ENCODE peak calls at places on chromosomes 6 and 20, in ten cellular contexts. P is sigmoid colon; N is heart left ventricle; X is heart right ventricle; U is transverse colon; F is colonic mucosa; I is CD8-positive, alpha-beta T cell; L is RWPE2; D is mammary epithelial cell; Q is cardiac muscle cell. G is an unnamed sample. For H3K9me3, the result is how much of the 10 kb centered on the place peaks cover.

GRCh38 chr20:6058684-6059295 is 4.9 kb upstream of the LRRN4 start:
- DNase-seq in U (no peak), F (no peak), D (no peak), N (no peak), I (no peak), X (no peak), Q (peak), L (no peak), P (no peak), G (peak)

GRCh38 chr6:106069478-106069877 is 16.7 kb upstream of the PRDM1 start:
- DNase-seq in X (peak), P (no peak), D (peak), Q (peak), U (no peak), I (no peak), L (no peak), F (peak), N (no peak), G (no peak)

GRCh38 chr6:43739642-43740091 is 30.3 kb upstream of the VEGFA start:
- DNase-seq in U (peak), L (peak), Q (no peak), X (no peak), P (peak), D (no peak), I (no peak), N (no peak), F (peak), G (peak)

GRCh38 chr20:64101731-64102621 is 5.4 kb downstream of the NPBWR2 start:
- DNase-seq in D (no peak), Q (no peak), L (peak), X (no peak), P (no peak), I (peak), U (peak), N (peak), F (no peak), G (peak)

GRCh38 chr6:151549790-151550189 is 56.0 kb downstream of the CCDC170 start:
- DNase-seq in D (no peak), N (no peak), F (no peak), P (no peak), Q (no peak), X (no peak), I (no peak), L (no peak), U (no peak), G (no peak)

GRCh38 chr20:35820715-35821114 is 48.9 kb downstream of the PHF20 start:
- DNase-seq in D (no peak), N (no peak), Q (peak), X (no peak), I (no peak), P (no peak), F (no peak), U (no peak), L (no peak), G (peak)

GRCh38 chr6:119966484-119966883 is 616.9 kb upstream of the MAN1A1 start:
- DNase-seq in X (no peak), U (no peak), D (no peak), N (peak), I (no peak), F (no peak), L (no peak), Q (no peak), P (no peak), G (no peak)

GRCh38 chr20:41386502-41387427 is 20.1 kb upstream of the EMILIN3 start:
- DNase-seq in I (no peak), L (no peak), N (peak), P (peak), X (peak), Q (no peak), U (no peak), D (no peak), F (no peak), G (no peak)

GRCh38 chr20:58229198-58229802 is 847 bp upstream of the ANKRD60 start:
- DNase-seq in D (no peak), P (peak), I (no peak), N (no peak), X (no peak), L (no peak), Q (peak), F (no peak), U (no peak), G (no peak)

GRCh38 chr20:37095108-37095608 is 639 bp downstream of the RBL1 start:
- DNase-seq in U (peak), I (peak), D (peak), P (no peak), F (peak), X (no peak), N (no peak), L (no peak), Q (no peak), G (no peak)

GRCh38 chr20:6956574-6956973 is 189.1 kb downstream of the BMP2 start:
- DNase-seq in X (no peak), D (peak), L (no peak), N (no peak), P (no peak), U (no peak), F (no peak), I (no peak), Q (peak), G (no peak)

GRCh38 chr20:8787090-8787489 is 281.8 kb upstream of the PLCB4 start:
- DNase-seq in X (no peak), N (no peak), U (peak), D (no peak), P (no peak), I (no peak), Q (no peak), F (peak), L (no peak), G (no peak)
- H3K9me3 ChIP-seq in X (under half), N (under half), U (under half), D (under half), P (under half), I (under half), Q (under half), F (under half), L (under half), G (under half)

GRCh38 chr6:71028877-71029252 is 72.0 kb upstream of the B3GAT2 start:
- DNase-seq in U (no peak), P (no peak), I (no peak), N (no peak), X (no peak), F (no peak), Q (no peak), D (no peak), L (no peak), G (no peak)
- TF ChIP-seq CTCF in U (no peak), P (no peak), I (no peak), N (no peak), X (no peak), F (no peak), Q (no peak), D (no peak), L (no peak), G (no peak)

GRCh38 chr6:149565539-149566371 is 420 bp upstream of the GINM1 start:
- DNase-seq in I (peak), N (peak), D (peak), Q (peak), X (peak), P (peak), U (peak), L (peak), F (peak), G (peak)

GRCh38 chr6:149566372-149567193 is at the start of gene GINM1:
- DNase-seq in L (peak), P (peak), N (peak), Q (peak), X (peak), U (peak), I (peak), D (peak), F (peak), G (peak)

GRCh38 chr6:149567194-149567586 is 1.0 kb downstream of the GINM1 start:
- DNase-seq in I (no peak), D (no peak), F (no peak), X (no peak), N (no peak), P (no peak), U (no peak), L (no peak), Q (no peak), G (no peak)

GRCh38 chr6:149563928-149564325 is 2.2 kb upstream of the GINM1 start:
- DNase-seq in X (no peak), N (no peak), I (no peak), P (no peak), U (no peak), L (no peak), F (no peak), Q (no peak), D (no peak), G (no peak)

GRCh38 chr6:149567846-149568585 is 1.8 kb downstream of the GINM1 start:
- DNase-seq in X (no peak), Q (no peak), N (no peak), U (no peak), L (no peak), P (no peak), I (no peak), D (no peak), F (no peak), G (no peak)
- H3K4me3 ChIP-seq in X (peak), Q (no peak), N (no peak), U (no peak), L (no peak), P (no peak), I (no peak), D (no peak), F (no peak), G (no peak)

DNA sequence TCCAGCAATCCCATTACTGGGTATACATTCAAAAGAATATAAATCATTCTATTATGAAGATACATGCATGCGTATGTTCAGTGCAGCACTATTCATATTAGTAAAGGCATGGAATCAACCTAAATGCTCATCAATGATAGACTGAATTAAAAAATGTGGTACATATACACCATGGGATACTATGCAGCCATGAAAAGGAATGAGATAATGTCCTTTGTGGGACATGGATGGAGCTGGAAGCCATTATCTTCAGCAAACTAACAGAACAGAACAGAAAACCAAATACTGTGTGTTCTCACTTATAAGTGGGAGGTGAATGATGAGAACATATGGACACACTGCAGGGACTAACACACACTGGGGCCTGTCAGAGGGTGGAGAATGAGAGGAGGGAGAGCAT is 261.6 kb downstream of the GMDS start:
- DNase-seq in X (no peak), Q (no peak), L (no peak), N (no peak), U (no peak), I (no peak), P (no peak), F (no peak), D (no peak), G (no peak)
- H3K9me3 ChIP-seq in X (under half), Q (under half), L (under half), N (under half), U (under half), I (under half), P (under half), F (under half), D (under half), G (under half)

GRCh38 chr20:40251284-40251932 is 437.6 kb downstream of the MAFB start:
- DNase-seq in X (no peak), P (no peak), F (peak), N (no peak), D (peak), I (no peak), Q (peak), U (peak), L (no peak), G (no peak)
- TF ChIP-seq CTCF in X (peak), P (no peak), F (peak), N (peak), D (peak), I (no peak), Q (peak), U (no peak), L (peak), G (peak)

GRCh38 chr20:17972121-17972520 is 3.3 kb downstream of the MGME1 start:
- DNase-seq in L (no peak), P (no peak), F (no peak), Q (peak), U (no peak), I (no peak), D (no peak), N (no peak), X (no peak), G (no peak)
- H3K4me3 ChIP-seq in L (peak), P (no peak), F (peak), Q (peak), U (no peak), I (no peak), D (peak), N (peak), X (peak), G (no peak)

DNA sequence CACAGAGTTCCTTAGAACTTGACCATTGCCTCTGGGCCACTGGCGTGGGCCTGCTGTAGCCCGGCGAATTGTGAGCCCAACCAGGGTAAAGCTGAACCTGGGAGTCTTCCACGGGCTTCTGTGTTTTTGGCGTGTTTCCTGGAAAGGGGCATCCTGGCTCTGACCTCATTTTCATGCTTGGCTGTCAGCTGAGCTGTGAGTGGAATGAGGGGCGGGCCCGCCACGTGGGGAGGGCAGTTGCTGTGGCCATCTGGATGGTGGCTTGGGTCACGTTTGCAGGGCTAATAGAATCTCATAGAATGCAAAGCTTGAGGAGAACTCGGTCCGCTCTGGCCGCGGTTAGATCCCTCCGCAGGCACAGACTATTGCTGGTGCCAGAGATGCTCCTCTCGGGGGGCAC is 263.0 kb downstream of the SMOC2 start:
- DNase-seq in F (no peak), D (no peak), U (no peak), X (no peak), L (no peak), P (peak), N (no peak), I (no peak), Q (peak), G (no peak)
- H3K9me3 ChIP-seq in F (under half), D (under half), U (under half), X (under half), L (under half), P (under half), N (under half), I (under half), Q (under half), G (under half)

GRCh38 chr6:142387997-142388815 is 86.4 kb downstream of the ADGRG6 start:
- DNase-seq in L (no peak), I (no peak), D (peak), N (no peak), Q (peak), U (no peak), F (no peak), X (no peak), P (no peak), G (no peak)
- TF ChIP-seq CTCF in L (peak), I (peak), D (peak), N (peak), Q (peak), U (peak), F (peak), X (peak), P (peak), G (peak)

GRCh38 chr20:4008877-4009276 is 6.5 kb downstream of the RNF24 start:
- DNase-seq in U (no peak), L (no peak), X (no peak), P (no peak), F (no peak), D (no peak), N (no peak), I (no peak), Q (no peak), G (no peak)

GRCh38 chr20:4009305-4009704 is 6.1 kb downstream of the RNF24 start:
- DNase-seq in N (no peak), I (no peak), X (no peak), U (no peak), D (no peak), F (no peak), Q (peak), L (no peak), P (no peak), G (no peak)

GRCh38 chr20:4006640-4007039 is 8.7 kb downstream of the RNF24 start:
- DNase-seq in F (no peak), Q (peak), P (peak), D (no peak), I (no peak), U (no peak), L (no peak), X (peak), N (peak), G (no peak)

GRCh38 chr20:4007383-4008025 is 7.9 kb downstream of the RNF24 start:
- DNase-seq in L (no peak), F (no peak), N (no peak), U (no peak), Q (no peak), P (no peak), X (no peak), I (no peak), D (no peak), G (no peak)

DNA sequence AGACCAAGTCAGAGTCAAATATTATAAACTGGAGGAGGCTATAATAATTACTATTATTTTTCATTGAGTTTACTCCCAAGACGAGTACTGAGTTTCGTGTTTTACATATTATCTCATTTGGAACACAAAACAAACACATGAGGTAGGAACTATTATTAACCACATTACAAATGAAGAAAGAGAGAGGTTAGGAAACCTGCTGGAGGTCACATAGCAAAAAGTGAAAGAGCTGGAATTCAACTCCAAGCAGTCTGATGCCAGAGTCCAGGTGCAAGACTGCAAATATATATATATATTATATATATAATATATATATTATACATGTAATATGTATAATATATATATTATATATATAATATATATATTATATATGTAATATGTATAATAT is 7.3 kb downstream of the RNF24 start:
- DNase-seq in N (no peak), Q (no peak), X (no peak), L (no peak), I (no peak), F (no peak), U (no peak), P (no peak), D (no peak), G (no peak)
- H3K4me3 ChIP-seq in N (no peak), Q (no peak), X (no peak), L (no peak), I (no peak), F (no peak), U (no peak), P (no peak), D (no peak), G (no peak)

GRCh38 chr20:56316051-56316450 is 42.7 kb upstream of the FAM210B start:
- DNase-seq in F (no peak), U (no peak), N (no peak), D (no peak), L (no peak), X (no peak), Q (no peak), I (no peak), P (no peak), G (no peak)
- H3K9me3 ChIP-seq in F (under half), U (under half), N (under half), D (under half), L (under half), X (under half), Q (under half), I (under half), P (under half), G (under half)